ENCODE peak calls at places on chromosomes 5 and 9, in four cellular contexts. N is CD4-positive, alpha-beta memory T cell; Y is brain microvascular endothelial cell; X is Panc1. R is an unnamed sample. For H3K36me3, the result is how much of the 10 kb centered on the place peaks cover.

GRCh38 chr9:38362912-38363588 is 29.5 kb upstream of the ALDH1B1 start:
- DNase-seq in Y (peak), N (peak), X (peak), R (peak)

GRCh38 chr9:114856210-114856941 is 50.5 kb upstream of the TNFSF15 start:
- DNase-seq in N (no peak), Y (peak), X (no peak), R (no peak)

GRCh38 chr5:388266-389196 is 54.4 kb upstream of the EXOC3 start:
- DNase-seq in N (no peak), X (no peak), Y (no peak), R (no peak)

GRCh38 chr5:31824886-31825774 is 186.2 kb downstream of the PDZD2 start:
- DNase-seq in Y (peak), X (peak), N (peak), R (peak)

GRCh38 chr5:81530919-81531318 is 137.0 kb upstream of the ACOT12 start:
- DNase-seq in Y (peak), X (no peak), N (no peak), R (peak)

GRCh38 chr5:157502143-157502647 is 42.2 kb downstream of the NIPAL4 start:
- DNase-seq in X (no peak), N (no peak), Y (peak), R (no peak)

GRCh38 chr9:16030513-16031185 is 477.8 kb downstream of the CCDC171 start:
- DNase-seq in X (peak), N (no peak), Y (peak), R (peak)

GRCh38 chr5:122972877-122973276 is 63.6 kb downstream of the PPIC start:
- DNase-seq in Y (peak), X (no peak), N (no peak), R (peak)

GRCh38 chr9:6788175-6789016 is 30.6 kb downstream of the KDM4C start:
- DNase-seq in Y (peak), X (peak), N (no peak), R (peak)

GRCh38 chr9:126788046-126788445 is 16.8 kb upstream of the ZBTB43 start:
- DNase-seq in Y (no peak), X (no peak), N (no peak), R (no peak)

GRCh38 chr5:60668715-60669304 is 31.2 kb downstream of the DEPDC1B start:
- DNase-seq in Y (no peak), X (no peak), N (peak), R (no peak)

GRCh38 chr9:19181002-19181401 is 49.5 kb upstream of the DENND4C start:
- DNase-seq in Y (no peak), N (no peak), X (no peak), R (no peak)

GRCh38 chr5:82174128-82174918 is 103.8 kb downstream of the RPS23 start:
- DNase-seq in X (no peak), N (peak), Y (peak), R (peak)

GRCh38 chr5:27216367-27216941 is 178.1 kb upstream of the CDH9 start:
- DNase-seq in Y (no peak), N (no peak), X (no peak), R (no peak)

GRCh38 chr5:179326176-179326997 is 18.9 kb downstream of the ADAMTS2 start:
- DNase-seq in Y (no peak), N (no peak), X (no peak), R (no peak)

GRCh38 chr5:122515709-122516431 is 203.8 kb downstream of the SNCAIP start:
- DNase-seq in X (peak), N (no peak), Y (peak), R (peak)

GRCh38 chr9:73137286-73137899 is 14.3 kb upstream of the ANXA1 start:
- DNase-seq in Y (no peak), X (no peak), N (no peak), R (no peak)

GRCh38 chr9:133609311-133610098 is at the start of gene FAM163B:
- DNase-seq in X (no peak), N (peak), Y (peak), R (no peak)

GRCh38 chr5:71937906-71938698 is 169.2 kb upstream of the MAP1B start:
- DNase-seq in Y (no peak), X (no peak), N (no peak), R (no peak)

GRCh38 chr5:14269395-14269794 is 126.3 kb downstream of the TRIO start:
- DNase-seq in X (no peak), Y (no peak), N (no peak), R (no peak)

GRCh38 chr9:33346564-33346963 is 55.8 kb downstream of the AQP7 start:
- DNase-seq in N (no peak), Y (no peak), X (no peak), R (no peak)

GRCh38 chr9:33351547-33351946 is 50.8 kb downstream of the AQP7 start:
- DNase-seq in X (no peak), N (no peak), Y (no peak), R (no peak)

GRCh38 chr9:33350310-33350709 is 52.1 kb downstream of the AQP7 start:
- DNase-seq in X (no peak), Y (peak), N (no peak), R (no peak)

GRCh38 chr9:33349743-33350142 is 52.6 kb downstream of the AQP7 start:
- DNase-seq in Y (no peak), X (no peak), N (no peak), R (no peak)

GRCh38 chr9:33348998-33349397 is 53.4 kb downstream of the AQP7 start:
- DNase-seq in Y (no peak), N (no peak), X (no peak), R (no peak)
- H3K36me3 ChIP-seq in Y (under half), N (under half), X (under half), R (under half)

DNA sequence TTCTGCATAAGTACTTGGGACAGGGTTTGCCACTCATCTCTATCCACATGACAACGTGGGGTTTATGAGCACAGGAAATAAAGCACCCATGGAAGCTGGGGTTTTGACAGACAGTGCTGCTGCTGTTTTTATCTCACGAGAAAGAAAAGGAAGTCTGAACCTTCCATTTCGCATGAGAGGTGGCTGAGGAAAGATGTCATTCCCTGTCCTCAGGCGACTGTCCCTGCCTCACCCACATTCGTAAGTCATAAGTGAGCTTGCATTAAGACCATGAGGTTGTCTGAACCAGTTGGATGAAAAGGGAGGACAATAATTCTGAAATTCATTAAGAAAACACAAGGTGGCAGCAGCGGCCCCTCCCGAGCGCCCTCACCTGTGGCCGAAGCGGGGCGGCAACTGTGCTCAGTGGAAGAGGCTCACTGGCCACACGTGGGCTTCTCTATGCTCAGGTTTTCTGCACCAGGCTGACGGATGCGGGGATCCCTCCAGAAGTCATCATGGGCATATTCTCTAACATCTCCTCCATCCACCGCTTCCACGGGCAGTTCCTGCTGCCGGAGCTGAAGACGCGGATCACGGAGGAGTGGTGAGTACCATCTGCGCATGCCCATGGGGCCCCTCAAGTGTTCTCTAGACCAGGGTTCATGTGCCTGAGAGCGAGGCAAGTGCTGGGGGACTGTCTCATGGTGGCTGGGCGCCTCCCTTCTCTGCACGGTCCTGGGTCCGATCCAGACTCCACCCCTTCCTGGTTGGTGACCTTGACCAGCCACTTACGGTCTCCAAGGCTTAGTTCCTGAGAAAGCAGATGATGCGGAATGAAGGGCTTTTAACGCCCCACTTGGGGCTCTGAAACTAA is 54.7 kb upstream of the SUSD3 start:
- DNase-seq in X (peak), N (peak), Y (peak), R (no peak)
- H3K4me3 ChIP-seq in X (peak), N (no peak), Y (no peak), R (no peak)

GRCh38 chr5:131462479-131462878 is 172.6 kb downstream of the RAPGEF6 start:
- DNase-seq in Y (no peak), X (no peak), N (no peak), R (no peak)
- H3K36me3 ChIP-seq in Y (under half), X (under half), N (under half), R (under half)

DNA sequence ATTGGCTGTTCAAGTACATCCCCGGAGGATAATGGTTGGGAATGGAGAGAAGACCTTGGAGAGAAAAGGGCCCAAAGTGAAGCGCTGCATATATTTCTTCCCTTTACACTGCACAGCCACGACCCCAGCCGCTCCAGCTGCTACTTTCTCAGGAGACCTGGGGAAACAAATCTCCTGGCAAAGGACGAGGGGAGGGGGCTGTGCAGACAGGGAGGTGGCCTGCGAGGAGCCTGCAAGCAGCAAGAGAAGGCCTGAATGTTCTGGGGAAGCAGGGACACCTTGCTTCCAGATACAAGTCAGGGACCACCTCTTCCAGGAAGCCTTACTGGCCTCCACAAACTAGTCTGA is 739 bp upstream of the PDLIM4 start:
- DNase-seq in X (no peak), N (no peak), Y (no peak), R (no peak)
- H3K4me3 ChIP-seq in X (peak), N (no peak), Y (peak), R (no peak)